ENCODE peak calls at places on chromosomes 2 and 18, in four cellular contexts. B is T-helper 1 cell; V is G401; Z is central memory CD8-positive, alpha-beta T cell. L is an unnamed sample.

GRCh38 chr2:162732946-162733698 is 105.4 kb downstream of the KCNH7 start:
- DNase-seq in Z (no peak), V (peak; percentile 62), B (no peak), L (peak; percentile 63)

GRCh38 chr2:147989809-147990403 is 30.6 kb downstream of the ORC4 start:
- DNase-seq in V (peak; percentile 47), B (no peak), Z (no peak), L (peak; percentile 28)

GRCh38 chr18:35386600-35387366 is 9.6 kb upstream of the ZNF396 start:
- DNase-seq in Z (peak; percentile 39), V (peak; percentile 58), B (peak; percentile 45), L (peak; percentile 39)

GRCh38 chr2:217387776-217388381 is 528.0 kb upstream of the TNP1 start:
- DNase-seq in V (no peak), Z (no peak), B (no peak), L (no peak)

GRCh38 chr2:8214221-8214620 is 467.6 kb upstream of the ID2 start:
- DNase-seq in B (no peak), Z (no peak), V (no peak), L (no peak)

GRCh38 chr18:37249895-37250618 is 315.5 kb downstream of the CELF4 start:
- DNase-seq in B (no peak), V (no peak), Z (no peak), L (no peak)

GRCh38 chr2:73823916-73824523 is 4.7 kb upstream of the STAMBP start:
- DNase-seq in Z (no peak), B (peak; percentile 21), V (peak; percentile 87), L (peak; percentile 43)

GRCh38 chr2:9000442-9000841 is 3.0 kb downstream of the MBOAT2 start:
- DNase-seq in V (no peak), B (no peak), Z (no peak), L (no peak)

GRCh38 chr2:26276488-26276887 is 31.7 kb downstream of the HADHB start:
- DNase-seq in B (no peak), Z (no peak), V (no peak), L (no peak)

GRCh38 chr2:191209346-191209745 is 35.9 kb upstream of the MYO1B start:
- DNase-seq in V (no peak), Z (no peak), B (no peak), L (no peak)

GRCh38 chr2:222426836-222427130 is 2.4 kb downstream of the SGPP2 start:
- DNase-seq in Z (no peak), B (no peak), V (no peak), L (no peak)

GRCh38 chr18:79965119-79965902 is 868 bp downstream of the HSBP1L1 start:
- DNase-seq in V (peak; percentile 64), B (no peak), Z (no peak), L (no peak)

GRCh38 chr2:229930656-229931055 is 8.4 kb downstream of the FBXO36 start:
- DNase-seq in B (no peak), Z (no peak), V (no peak), L (no peak)

GRCh38 chr2:38266382-38267051 is 110.6 kb downstream of the ATL2 start:
- DNase-seq in Z (no peak), B (no peak), V (no peak), L (no peak)

GRCh38 chr18:37838086-37838485 is 272.5 kb upstream of the CELF4 start:
- DNase-seq in B (no peak), Z (no peak), V (no peak), L (no peak)

GRCh38 chr18:35797961-35798360 is 174.5 kb upstream of the RMP24 start:
- DNase-seq in V (no peak), B (no peak), Z (no peak), L (no peak)

GRCh38 chr2:208040199-208041171 is 15.2 kb upstream of the PLEKHM3 start:
- DNase-seq in B (peak; percentile 39), V (peak; percentile 66), Z (peak; percentile 43), L (peak; percentile 11)

L was measured in NCI-H446 treated with DMSO at 0.1 percent for 48 hours.